ENCODE peak calls at places on chromosome 19, in four cellular contexts. H, I, G and K are unnamed samples.

GRCh38 chr19:30174357-30174645 is 197.9 kb upstream of the ZNF536 start:
- DNase-seq in H (no peak), I (no peak), G (no peak), K (no peak)

GRCh38 chr19:43984687-43985000 is 656 bp downstream of the ZNF155 start:
- DNase-seq in H (peak; percentile 24), I (no peak), G (no peak), K (no peak)

GRCh38 chr19:46776927-46777911 is 11.2 kb downstream of the SLC1A5 start:
- DNase-seq in H (no peak), I (no peak), G (no peak), K (peak; percentile 91)

GRCh38 chr19:45135176-45135575 is 25.6 kb downstream of the NKPD1 start:
- DNase-seq in H (no peak), I (no peak), G (no peak), K (no peak)

GRCh38 chr19:1266818-1267440 is 2.2 kb upstream of the CIRBP start:
- DNase-seq in H (peak; percentile 83), I (peak; percentile 89), G (peak; percentile 88), K (peak; percentile 79)

GRCh38 chr19:52691215-52691610 is 43.6 kb downstream of the ZNF611 start:
- DNase-seq in H (no peak), I (no peak), G (no peak), K (no peak)

GRCh38 chr19:33676999-33677665 is 55.4 kb downstream of the CHST8 start:
- DNase-seq in H (no peak), I (no peak), G (peak; percentile 49), K (no peak)

GRCh38 chr19:38666662-38667448 is 19.4 kb downstream of the ACTN4 start:
- DNase-seq in H (peak; percentile 85), I (no peak), G (no peak), K (no peak)

GRCh38 chr19:41774515-41774980 is 19.2 kb downstream of the CEACAM6 start:
- DNase-seq in H (no peak), I (no peak), G (no peak), K (no peak)

GRCh38 chr19:58213075-58213369 is 15.7 kb upstream of the ZNF544 start:
- DNase-seq in H (no peak), I (no peak), G (no peak), K (no peak)

GRCh38 chr19:34988119-34988518 is 12.0 kb upstream of the GRAMD1A start:
- DNase-seq in H (no peak), I (no peak), G (no peak), K (no peak)

GRCh38 chr19:33395561-33396550 is 22.3 kb downstream of the CEBPG start:
- DNase-seq in H (no peak), I (no peak), G (peak; percentile 80), K (no peak)

GRCh38 chr19:44570984-44571684 is 41.7 kb upstream of the CEACAM20 start:
- DNase-seq in H (peak; percentile 87), I (peak; percentile 70), G (no peak), K (peak; percentile 76)

GRCh38 chr19:925087-925911 is 536 bp upstream of the ARID3A start:
- DNase-seq in H (peak; percentile 88), I (peak; percentile 78), G (peak; percentile 92), K (peak; percentile 85)

GRCh38 chr19:49851456-49852259 is 699 bp downstream of the PTOV1 start:
- DNase-seq in H (peak; percentile 39), I (no peak), G (no peak), K (peak; percentile 71)

GRCh38 chr19:7788178-7788932 is 25.3 kb downstream of the CLEC4M start:
- DNase-seq in H (no peak), I (no peak), G (no peak), K (peak; percentile 36)

GRCh38 chr19:37078717-37079032 is 442 bp downstream of the ZNF420 start:
- DNase-seq in H (no peak), I (no peak), G (no peak), K (no peak)

GRCh38 chr19:7658219-7658686 is 10.6 kb upstream of the RETN start:
- DNase-seq in H (no peak), I (no peak), G (no peak), K (no peak)

GRCh38 chr19:41911889-41912731 is 16.1 kb downstream of the ERFL start:
- DNase-seq in H (no peak), I (no peak), G (no peak), K (no peak)

GRCh38 chr19:47133021-47133471 is 2.4 kb downstream of the SAE1 start:
- DNase-seq in H (no peak), I (no peak), G (no peak), K (no peak)

GRCh38 chr19:14503285-14503684 is 7.4 kb upstream of the GIPC1 start:
- DNase-seq in H (no peak), I (no peak), G (no peak), K (no peak)

GRCh38 chr19:31408460-31409124 is 59.4 kb upstream of the TSHZ3 start:
- DNase-seq in H (peak; percentile 13), I (no peak), G (no peak), K (no peak)

GRCh38 chr19:33507021-33507956 is 14.3 kb downstream of the PEPD start:
- DNase-seq in H (no peak), I (no peak), G (no peak), K (no peak)

GRCh38 chr19:42512130-42512636 is 16.1 kb downstream of the CEACAM1 start:
- DNase-seq in H (no peak), I (no peak), G (no peak), K (no peak)

GRCh38 chr19:53094749-53095575 is 8.3 kb downstream of the ZNF160 start:
- DNase-seq in H (peak; percentile 78), I (no peak), G (no peak), K (peak; percentile 83)